ENCODE peak calls at places on chromosomes 6 and 20, in nine cellular contexts. R is body of pancreas, Z is colonic mucosa, K is pancreas, E is fibroblast of lung, B is esophagus squamous epithelium, N is A673, O is HCT116, U is tibial artery. I is an unnamed sample.

GRCh38 chr20:60048634-60049578 is 90.7 kb downstream of the CDH26 start:
- DNase-seq in O (no peak), B (no peak), R (no peak), E (no peak), U (no peak), N (peak), K (no peak), Z (no peak), I (no peak)

GRCh38 chr20:61951695-61952533 is 113.8 kb downstream of the TAF4 start:
- DNase-seq in N (peak), O (no peak), B (no peak), E (peak), Z (no peak), R (no peak), U (no peak), K (no peak), I (peak)

GRCh38 chr20:55586626-55587025 is 418.7 kb downstream of the CBLN4 start:
- DNase-seq in E (no peak), R (no peak), K (no peak), B (no peak), O (no peak), Z (no peak), U (no peak), N (no peak), I (no peak)

GRCh38 chr20:16601019-16601418 is 27.8 kb upstream of the KIF16B start:
- DNase-seq in O (no peak), R (peak), E (peak), K (no peak), N (no peak), U (no peak), Z (peak), B (no peak), I (no peak)

GRCh38 chr20:64044484-64045247 is 4.8 kb downstream of the SOX18 start:
- DNase-seq in Z (no peak), K (no peak), U (no peak), N (peak), O (peak), E (peak), R (no peak), B (no peak), I (no peak)

GRCh38 chr6:157579467-157580031 is 198.6 kb downstream of the ZDHHC14 start:
- DNase-seq in R (no peak), Z (peak), N (no peak), O (no peak), K (no peak), B (no peak), U (no peak), E (no peak), I (no peak)

GRCh38 chr6:44128020-44128917 is 915 bp downstream of the TMEM63B start:
- DNase-seq in E (no peak), B (no peak), Z (peak), K (peak), R (peak), U (peak), O (no peak), N (no peak), I (peak)

GRCh38 chr6:80287607-80288006 is 181.1 kb downstream of the BCKDHB start:
- DNase-seq in Z (no peak), R (no peak), E (no peak), O (no peak), N (no peak), U (no peak), K (no peak), B (no peak), I (no peak)

GRCh38 chr6:80329496-80329895 is 223.0 kb downstream of the BCKDHB start:
- DNase-seq in U (no peak), N (no peak), O (no peak), Z (no peak), B (no peak), R (no peak), E (no peak), K (no peak), I (peak)

GRCh38 chr6:28648035-28648877 is 122.6 kb downstream of the GPX5 start:
- DNase-seq in K (peak), R (peak), U (no peak), Z (peak), N (peak), E (peak), O (peak), B (no peak), I (peak)
- H3K27ac ChIP-seq in K (no peak), R (no peak), U (no peak), Z (no peak), N (peak), E (no peak), O (peak), B (no peak), I (no peak)

DNA sequence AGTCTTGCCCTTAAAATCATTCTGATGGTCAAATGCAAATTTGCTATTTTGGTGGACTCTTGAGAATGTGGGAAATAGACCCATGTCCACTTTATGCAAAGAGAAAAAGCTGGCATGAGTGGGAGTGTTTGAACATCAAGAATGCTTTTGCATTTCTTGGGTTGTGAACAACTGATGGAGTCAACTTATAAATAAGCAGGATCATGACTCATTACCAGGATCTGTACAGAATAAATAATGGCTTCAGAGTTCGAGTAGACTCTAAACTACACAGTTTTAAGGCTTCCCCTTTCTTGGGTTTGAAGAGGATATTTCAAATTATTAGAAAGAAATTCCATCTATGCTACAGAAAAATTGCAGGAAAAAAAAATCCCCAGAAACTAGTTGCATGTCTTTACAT is 195.5 kb downstream of the EYA4 start:
- DNase-seq in R (no peak), Z (no peak), N (no peak), K (no peak), O (no peak), U (no peak), B (no peak), E (peak), I (no peak)
- H3K27ac ChIP-seq in R (no peak), Z (no peak), N (no peak), K (no peak), O (no peak), U (no peak), B (no peak), E (no peak), I (no peak)

GRCh38 chr6:62284725-62285124 is 1.3 kb downstream of the KHDRBS2 start:
- DNase-seq in E (no peak), K (no peak), Z (no peak), B (no peak), N (no peak), O (no peak), R (no peak), U (no peak), I (no peak)

GRCh38 chr6:62283359-62283758 is 2.7 kb downstream of the KHDRBS2 start:
- DNase-seq in N (no peak), Z (no peak), U (no peak), B (no peak), E (no peak), O (no peak), R (no peak), K (no peak), I (no peak)

GRCh38 chr6:62286470-62286843 is 432 bp upstream of the KHDRBS2 start:
- DNase-seq in O (no peak), U (no peak), E (no peak), B (no peak), N (no peak), Z (no peak), R (no peak), K (no peak), I (peak)

GRCh38 chr6:62283828-62284411 is 2.1 kb downstream of the KHDRBS2 start:
- DNase-seq in U (no peak), O (peak), B (no peak), R (no peak), Z (peak), N (peak), E (peak), K (no peak), I (peak)

GRCh38 chr6:62285612-62286469 is at the start of gene KHDRBS2:
- DNase-seq in E (no peak), R (peak), U (peak), Z (peak), B (peak), K (peak), N (peak), O (no peak), I (peak)
- H3K27ac ChIP-seq in E (no peak), R (no peak), U (no peak), Z (no peak), B (no peak), K (no peak), N (no peak), O (no peak), I (no peak)

GRCh38 chr20:41091926-41092325 is 45.4 kb upstream of the PLCG1 start:
- DNase-seq in B (no peak), K (no peak), R (no peak), U (no peak), E (peak), Z (no peak), N (no peak), O (no peak), I (no peak)

GRCh38 chr20:41089555-41089954 is 47.8 kb upstream of the PLCG1 start:
- DNase-seq in O (no peak), K (no peak), B (no peak), E (no peak), R (no peak), N (no peak), Z (no peak), U (no peak), I (no peak)

GRCh38 chr20:41095110-41095969 is 42.0 kb upstream of the PLCG1 start:
- DNase-seq in B (no peak), O (peak), Z (peak), E (peak), R (peak), U (peak), K (peak), N (peak), I (peak)

GRCh38 chr20:41098703-41099250 is 38.6 kb upstream of the PLCG1 start:
- DNase-seq in U (no peak), B (no peak), Z (no peak), E (peak), K (no peak), R (no peak), O (no peak), N (peak), I (no peak)

DNA sequence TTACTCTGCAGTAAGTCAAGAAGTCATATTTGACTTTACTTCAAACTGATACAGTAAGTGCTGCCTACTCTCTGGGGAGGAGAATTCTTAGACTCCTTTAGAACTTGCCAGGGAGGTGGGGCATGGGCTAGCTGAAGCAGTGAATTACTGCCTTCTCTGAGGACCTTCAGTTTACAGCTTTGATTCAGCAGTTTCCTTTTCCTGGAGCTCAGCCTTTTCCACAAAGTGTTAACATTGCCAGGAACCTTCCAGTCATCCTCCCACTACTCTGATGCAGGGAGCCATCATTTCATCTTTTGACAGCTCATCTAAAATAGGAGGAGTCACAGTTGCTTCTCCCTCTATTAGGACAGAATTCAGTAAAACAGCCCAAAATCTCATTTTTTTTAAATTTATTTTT is 42.7 kb upstream of the PLCG1 start:
- DNase-seq in O (no peak), Z (no peak), N (peak), R (no peak), B (no peak), E (peak), U (no peak), K (no peak), I (no peak)
- H3K27ac ChIP-seq in O (peak), Z (no peak), N (no peak), R (no peak), B (no peak), E (peak), U (no peak), K (no peak), I (peak)

DNA sequence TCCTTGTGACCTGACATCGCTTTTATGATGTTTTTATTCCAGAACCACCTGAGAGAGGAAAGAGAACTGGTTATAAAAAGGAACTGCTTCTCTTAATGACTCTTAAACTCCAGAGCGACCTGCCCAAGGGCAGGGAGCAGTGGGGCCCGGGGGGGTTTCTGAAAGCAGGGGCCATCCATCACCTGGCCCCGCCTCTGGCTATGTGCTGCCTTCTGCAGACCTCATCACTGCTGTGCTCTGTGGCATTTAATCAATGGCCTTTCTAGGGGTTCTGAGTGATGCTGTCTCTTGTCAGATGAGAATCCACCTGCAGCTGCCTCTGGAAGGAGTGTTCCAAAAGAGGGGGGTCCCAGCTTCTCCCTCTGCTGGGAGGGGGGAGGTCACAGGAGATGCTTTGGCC is 177.0 kb upstream of the SULF2 start:
- DNase-seq in U (no peak), E (no peak), K (no peak), O (no peak), N (no peak), Z (no peak), B (no peak), R (no peak), I (no peak)
- H3K27ac ChIP-seq in U (no peak), E (no peak), K (no peak), O (no peak), N (no peak), Z (no peak), B (no peak), R (no peak), I (no peak)

DNA sequence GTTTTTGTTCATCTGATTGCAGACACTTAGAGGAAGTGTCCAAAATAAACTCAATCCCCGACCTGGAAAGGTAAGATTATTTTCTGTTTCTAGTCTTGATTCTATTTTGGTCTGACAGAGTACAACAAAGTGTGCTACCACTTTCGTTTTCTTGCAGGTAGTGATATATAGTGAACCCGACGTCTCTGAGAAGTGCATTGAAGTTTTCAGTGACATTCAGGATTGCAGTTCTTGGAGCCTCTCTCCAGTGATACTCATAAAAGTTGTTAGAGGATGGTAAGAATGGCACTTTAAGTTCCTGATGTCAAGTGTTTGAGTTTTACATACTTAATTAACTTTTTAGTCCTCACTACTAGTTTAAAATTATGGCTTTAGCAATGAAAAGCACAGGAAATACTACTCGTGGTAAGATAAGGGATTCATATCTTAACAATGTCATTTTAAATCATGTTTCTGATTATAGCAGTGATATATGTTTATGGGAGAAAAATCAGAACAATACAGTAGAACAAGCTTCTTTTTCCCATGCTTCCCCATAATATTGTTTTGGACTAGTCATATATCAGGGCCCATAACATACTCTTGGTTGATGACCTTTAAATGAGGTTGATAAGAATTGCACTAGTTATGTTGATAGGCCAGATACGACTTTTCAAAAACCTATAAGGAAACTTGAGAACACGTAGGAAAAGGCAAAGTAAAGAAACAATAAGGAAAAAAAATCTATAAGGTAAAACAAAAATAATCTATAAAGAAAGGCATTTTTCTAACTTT is 104.0 kb downstream of the RTN4IP1 start:
- DNase-seq in N (no peak), U (no peak), Z (no peak), B (no peak), O (no peak), K (no peak), E (no peak), R (no peak), I (no peak)
- H3K27ac ChIP-seq in N (no peak), U (no peak), Z (peak), B (peak), O (no peak), K (no peak), E (peak), R (no peak), I (peak)

DNA sequence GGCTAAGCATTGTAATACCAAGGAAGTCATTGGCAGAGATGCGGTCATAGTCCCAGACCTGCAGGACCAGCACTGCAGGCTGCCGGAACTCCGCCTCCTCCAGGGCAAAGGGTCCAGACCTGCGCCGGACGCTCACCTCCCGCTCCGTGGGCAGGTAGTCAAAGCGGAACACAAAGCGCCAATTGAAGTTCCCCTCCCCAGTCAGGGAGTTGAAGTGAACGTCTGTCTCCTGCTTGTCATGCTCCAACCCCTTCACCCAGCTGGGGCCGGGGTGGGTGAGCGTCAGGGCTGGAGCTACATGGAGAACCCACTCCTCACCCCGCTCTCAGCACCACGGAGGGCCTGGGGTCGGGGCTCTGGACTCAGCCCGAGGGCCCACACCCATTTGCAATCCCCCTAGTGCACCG is 18.2 kb downstream of the ERGIC3 start:
- DNase-seq in O (no peak), E (no peak), B (no peak), Z (peak), R (no peak), K (no peak), U (no peak), N (no peak), I (peak)
- H3K27ac ChIP-seq in O (no peak), E (no peak), B (no peak), Z (no peak), R (no peak), K (no peak), U (no peak), N (no peak), I (no peak)

GRCh38 chr6:163406830-163407229 is 7.7 kb upstream of the QKI start:
- DNase-seq in K (no peak), B (no peak), E (no peak), N (no peak), R (no peak), O (no peak), U (no peak), Z (no peak), I (no peak)
- H3K27ac ChIP-seq in K (no peak), B (no peak), E (no peak), N (no peak), R (peak), O (no peak), U (peak), Z (no peak), I (no peak)